ENCODE peak calls at places on chromosome 17, in six cellular contexts. One of them, this sample, is unnamed.

GRCh38 chr17:39823407-39824054 is 40.6 kb downstream of the IKZF3 start:
- DNase-seq in fibroblast of mammary gland: no peak
- DNase-seq in IMR-90: no peak
- DNase-seq in mesothelial cell of epicardium: no peak
- DNase-seq in WTC11: no peak
- DNase-seq in neural progenitor cell: peak; percentile 13
- DNase-seq in this sample: no peak

GRCh38 chr17:81741049-81741593 is 29.0 kb downstream of the SLC25A10 start:
- DNase-seq in neural progenitor cell: no peak
- DNase-seq in IMR-90: no peak
- DNase-seq in mesothelial cell of epicardium: no peak
- DNase-seq in fibroblast of mammary gland: no peak
- DNase-seq in WTC11: no peak
- DNase-seq in this sample: no peak

GRCh38 chr17:19354123-19354522 is 8.4 kb downstream of the B9D1 start:
- DNase-seq in fibroblast of mammary gland: peak; percentile 92
- DNase-seq in IMR-90: peak; percentile 94
- DNase-seq in mesothelial cell of epicardium: no peak
- DNase-seq in neural progenitor cell: no peak
- DNase-seq in WTC11: no peak
- DNase-seq in this sample: peak; percentile 81

GRCh38 chr17:41707803-41708669 is 4.1 kb upstream of the GAST start:
- DNase-seq in IMR-90: no peak
- DNase-seq in mesothelial cell of epicardium: no peak
- DNase-seq in fibroblast of mammary gland: no peak
- DNase-seq in WTC11: no peak
- DNase-seq in neural progenitor cell: no peak
- DNase-seq in this sample: no peak

GRCh38 chr17:13600475-13601316 is 1.0 kb downstream of the HS3ST3A1 start:
- DNase-seq in fibroblast of mammary gland: no peak
- DNase-seq in mesothelial cell of epicardium: no peak
- DNase-seq in IMR-90: peak; percentile 25
- DNase-seq in neural progenitor cell: peak; percentile 73
- DNase-seq in WTC11: peak; percentile 37
- DNase-seq in this sample: no peak

GRCh38 chr17:65054602-65055001 is 1.9 kb downstream of the GNA13 start:
- DNase-seq in WTC11: no peak
- DNase-seq in neural progenitor cell: no peak
- DNase-seq in mesothelial cell of epicardium: no peak
- DNase-seq in fibroblast of mammary gland: no peak
- DNase-seq in IMR-90: no peak
- DNase-seq in this sample: peak; percentile 28

GRCh38 chr17:19958023-19958422 is 19.6 kb downstream of the AKAP10 start:
- DNase-seq in mesothelial cell of epicardium: no peak
- DNase-seq in WTC11: no peak
- DNase-seq in neural progenitor cell: peak; percentile 31
- DNase-seq in IMR-90: peak; percentile 96
- DNase-seq in fibroblast of mammary gland: peak; percentile 76
- DNase-seq in this sample: peak; percentile 71

GRCh38 chr17:5958850-5959249 is 111.3 kb upstream of the WSCD1 start:
- DNase-seq in fibroblast of mammary gland: no peak
- DNase-seq in mesothelial cell of epicardium: no peak
- DNase-seq in IMR-90: no peak
- DNase-seq in neural progenitor cell: no peak
- DNase-seq in WTC11: no peak
- DNase-seq in this sample: no peak

GRCh38 chr17:81348097-81349055 is 46.9 kb upstream of the BAHCC1 start:
- DNase-seq in neural progenitor cell: no peak
- DNase-seq in IMR-90: no peak
- DNase-seq in mesothelial cell of epicardium: no peak
- DNase-seq in WTC11: no peak
- DNase-seq in fibroblast of mammary gland: no peak
- DNase-seq in this sample: no peak

GRCh38 chr17:81520021-81520894 is 7.7 kb upstream of the ACTG1 start:
- DNase-seq in WTC11: no peak
- DNase-seq in mesothelial cell of epicardium: no peak
- DNase-seq in IMR-90: no peak
- DNase-seq in fibroblast of mammary gland: no peak
- DNase-seq in neural progenitor cell: peak; percentile 7
- DNase-seq in this sample: no peak

GRCh38 chr17:35147313-35147982 is at the start of gene UNC45B:
- DNase-seq in fibroblast of mammary gland: no peak
- DNase-seq in neural progenitor cell: no peak
- DNase-seq in mesothelial cell of epicardium: no peak
- DNase-seq in WTC11: no peak
- DNase-seq in IMR-90: no peak
- DNase-seq in this sample: no peak

GRCh38 chr17:9959377-9959981 is 54.4 kb upstream of the RCVRN start:
- DNase-seq in WTC11: peak; percentile 83
- DNase-seq in mesothelial cell of epicardium: peak; percentile 41
- DNase-seq in fibroblast of mammary gland: peak; percentile 62
- DNase-seq in IMR-90: peak; percentile 49
- DNase-seq in neural progenitor cell: peak; percentile 87
- DNase-seq in this sample: peak; percentile 4
- TF ChIP-seq CTCF in WTC11: peak; percentile 48
- TF ChIP-seq CTCF in mesothelial cell of epicardium: peak; percentile 51
- TF ChIP-seq CTCF in fibroblast of mammary gland: peak; percentile 71
- TF ChIP-seq CTCF in IMR-90: peak; percentile 59
- TF ChIP-seq CTCF in neural progenitor cell: peak; percentile 82
- TF ChIP-seq CTCF in this sample: peak; percentile 35

GRCh38 chr17:28912281-28912937 is 9.5 kb upstream of the DHRS13 start:
- DNase-seq in WTC11: peak; percentile 32
- DNase-seq in mesothelial cell of epicardium: no peak
- DNase-seq in IMR-90: no peak
- DNase-seq in fibroblast of mammary gland: no peak
- DNase-seq in neural progenitor cell: no peak
- DNase-seq in this sample: no peak
- TF ChIP-seq CTCF in WTC11: peak; percentile 46
- TF ChIP-seq CTCF in mesothelial cell of epicardium: no peak
- TF ChIP-seq CTCF in IMR-90: peak; percentile 14
- TF ChIP-seq CTCF in fibroblast of mammary gland: peak; percentile 42
- TF ChIP-seq CTCF in neural progenitor cell: peak; percentile 32
- TF ChIP-seq CTCF in this sample: no peak

GRCh38 chr17:62179525-62180161 is 114.6 kb upstream of the MED13 start:
- DNase-seq in mesothelial cell of epicardium: no peak
- DNase-seq in WTC11: no peak
- DNase-seq in fibroblast of mammary gland: peak; percentile 72
- DNase-seq in neural progenitor cell: no peak
- DNase-seq in IMR-90: peak; percentile 50
- DNase-seq in this sample: peak; percentile 90
- TF ChIP-seq CTCF in mesothelial cell of epicardium: no peak
- TF ChIP-seq CTCF in WTC11: no peak
- TF ChIP-seq CTCF in fibroblast of mammary gland: no peak
- TF ChIP-seq CTCF in neural progenitor cell: no peak
- TF ChIP-seq CTCF in IMR-90: no peak
- TF ChIP-seq CTCF in this sample: peak; percentile 28

DNA sequence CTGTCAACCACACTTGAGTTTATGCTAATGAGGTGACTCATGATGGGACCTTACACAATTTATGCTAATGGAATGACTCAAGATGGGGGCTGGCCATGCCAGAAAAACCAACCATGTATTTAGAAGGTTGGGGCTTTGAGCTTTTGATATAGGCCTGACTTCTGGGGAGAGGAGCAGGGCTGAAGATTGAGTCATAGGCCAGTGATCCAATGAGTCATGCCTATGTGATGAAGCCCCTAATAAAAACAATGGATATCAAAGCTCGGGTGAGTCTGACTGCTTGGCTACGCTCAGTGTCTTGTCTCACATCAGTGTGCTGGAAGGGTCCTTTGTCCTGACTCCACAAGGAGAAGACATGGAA is 7.3 kb downstream of the MFSD6L start:
- DNase-seq in WTC11: no peak
- DNase-seq in neural progenitor cell: no peak
- DNase-seq in IMR-90: peak; percentile 51
- DNase-seq in mesothelial cell of epicardium: no peak
- DNase-seq in fibroblast of mammary gland: peak; percentile 90
- DNase-seq in this sample: peak; percentile 55
- TF ChIP-seq CTCF in WTC11: no peak
- TF ChIP-seq CTCF in neural progenitor cell: no peak
- TF ChIP-seq CTCF in IMR-90: no peak
- TF ChIP-seq CTCF in mesothelial cell of epicardium: no peak
- TF ChIP-seq CTCF in fibroblast of mammary gland: no peak
- TF ChIP-seq CTCF in this sample: no peak

DNA sequence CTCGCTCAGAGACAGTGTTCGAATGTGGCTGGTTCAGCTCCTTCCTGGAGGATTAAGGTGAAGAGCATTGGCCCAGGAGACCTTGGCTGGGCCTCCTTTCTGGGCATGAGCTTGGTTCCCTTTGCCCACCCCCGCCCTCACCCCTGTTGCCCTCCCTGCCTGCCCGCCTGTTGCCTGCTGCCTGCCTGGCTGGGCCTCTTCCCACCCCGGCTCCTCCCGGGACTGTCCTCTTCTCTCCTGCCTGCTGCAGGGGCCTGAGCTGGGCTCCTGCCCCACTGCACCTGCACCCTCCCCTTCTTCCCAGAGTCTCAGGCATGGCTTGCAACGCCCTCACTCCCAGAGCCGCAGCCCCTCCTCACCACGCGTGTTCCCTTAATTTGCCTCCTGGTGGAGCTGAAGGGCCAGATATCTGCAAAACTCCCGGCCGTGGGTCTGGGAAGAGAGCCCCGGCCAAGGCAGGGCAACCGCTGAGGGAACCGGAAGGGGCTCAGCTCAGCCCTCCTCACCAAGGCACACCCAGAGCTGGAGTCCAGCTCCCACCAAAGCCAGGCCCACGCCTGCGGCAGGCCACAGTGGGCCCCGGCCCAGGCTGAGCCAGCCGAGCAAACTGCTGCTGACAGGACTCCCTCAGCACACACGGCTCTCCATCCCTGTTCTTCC is 31.2 kb downstream of the MNT start:
- DNase-seq in WTC11: peak; percentile 64
- DNase-seq in neural progenitor cell: peak; percentile 62
- DNase-seq in IMR-90: no peak
- DNase-seq in mesothelial cell of epicardium: no peak
- DNase-seq in fibroblast of mammary gland: no peak
- DNase-seq in this sample: no peak
- TF ChIP-seq CTCF in WTC11: no peak
- TF ChIP-seq CTCF in neural progenitor cell: peak; percentile 37
- TF ChIP-seq CTCF in IMR-90: no peak
- TF ChIP-seq CTCF in mesothelial cell of epicardium: no peak
- TF ChIP-seq CTCF in fibroblast of mammary gland: no peak
- TF ChIP-seq CTCF in this sample: no peak

GRCh38 chr17:4592240-4593005 is 8.1 kb downstream of the SMTNL2 start:
- DNase-seq in IMR-90: no peak
- DNase-seq in mesothelial cell of epicardium: no peak
- DNase-seq in neural progenitor cell: no peak
- DNase-seq in fibroblast of mammary gland: no peak
- DNase-seq in WTC11: no peak
- DNase-seq in this sample: no peak

GRCh38 chr17:4591529-4591928 is 7.2 kb downstream of the SMTNL2 start:
- DNase-seq in mesothelial cell of epicardium: no peak
- DNase-seq in IMR-90: peak; percentile 53
- DNase-seq in neural progenitor cell: no peak
- DNase-seq in fibroblast of mammary gland: peak; percentile 49
- DNase-seq in WTC11: no peak
- DNase-seq in this sample: peak; percentile 34

GRCh38 chr17:4593021-4593797 is 8.9 kb downstream of the SMTNL2 start:
- DNase-seq in neural progenitor cell: peak; percentile 6
- DNase-seq in fibroblast of mammary gland: no peak
- DNase-seq in mesothelial cell of epicardium: no peak
- DNase-seq in WTC11: no peak
- DNase-seq in IMR-90: no peak
- DNase-seq in this sample: no peak

GRCh38 chr17:4596636-4597380 is 12.5 kb downstream of the SMTNL2 start:
- DNase-seq in WTC11: no peak
- DNase-seq in fibroblast of mammary gland: no peak
- DNase-seq in IMR-90: no peak
- DNase-seq in mesothelial cell of epicardium: no peak
- DNase-seq in neural progenitor cell: no peak
- DNase-seq in this sample: no peak

DNA sequence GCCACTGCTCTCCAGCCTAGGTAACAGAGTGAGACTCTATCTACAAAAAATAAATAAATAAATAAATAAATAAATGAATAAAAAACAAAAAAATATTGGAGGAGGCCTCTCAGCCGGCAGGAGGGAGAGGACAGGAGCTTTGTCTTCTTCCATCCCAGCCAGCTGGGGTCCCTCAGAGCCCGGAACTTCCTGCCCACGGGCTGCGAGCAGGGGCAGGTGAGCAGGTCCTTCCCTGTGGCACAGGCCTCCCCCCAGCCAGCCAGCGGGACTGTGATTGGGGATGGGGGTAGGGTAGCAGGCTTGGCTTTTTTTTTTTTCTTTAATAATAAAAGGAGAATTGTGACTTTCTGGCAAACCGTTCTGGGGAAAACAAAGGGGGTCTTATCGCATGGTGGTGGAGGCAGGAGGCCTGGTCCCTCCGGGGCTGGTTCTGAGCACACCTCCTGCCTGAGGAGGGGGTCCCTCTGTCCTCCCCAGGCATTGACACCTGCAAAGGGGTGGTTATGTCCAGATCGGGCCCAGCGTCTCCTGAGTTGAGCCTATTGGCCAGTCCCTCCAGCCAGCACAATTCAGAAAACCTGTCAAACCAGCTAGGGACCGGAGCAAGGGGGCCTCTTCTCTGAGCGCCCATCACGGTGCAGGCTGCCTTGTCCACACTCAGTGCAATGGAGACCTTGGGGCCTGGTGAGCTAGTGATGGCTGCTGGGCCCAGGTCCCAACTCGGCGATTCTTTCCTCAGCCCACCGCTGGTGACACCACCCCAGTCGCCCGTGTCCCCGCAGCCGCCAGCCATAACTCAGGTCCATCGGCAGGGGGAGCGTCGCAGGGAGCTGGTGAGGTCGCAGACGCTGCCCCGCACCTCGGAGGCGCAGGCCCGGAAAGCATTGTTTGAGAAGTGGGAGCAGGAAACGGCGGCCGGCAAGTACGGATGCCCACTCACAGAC is 10.3 kb downstream of the SMTNL2 start:
- DNase-seq in WTC11: peak; percentile 76
- DNase-seq in mesothelial cell of epicardium: no peak
- DNase-seq in IMR-90: no peak
- DNase-seq in fibroblast of mammary gland: no peak
- DNase-seq in neural progenitor cell: peak; percentile 85
- DNase-seq in this sample: peak; percentile 26
- TF ChIP-seq CTCF in WTC11: peak; percentile 55
- TF ChIP-seq CTCF in mesothelial cell of epicardium: peak; percentile 22
- TF ChIP-seq CTCF in IMR-90: no peak
- TF ChIP-seq CTCF in fibroblast of mammary gland: no peak
- TF ChIP-seq CTCF in neural progenitor cell: peak; percentile 60
- TF ChIP-seq CTCF in this sample: peak; percentile 44

GRCh38 chr17:74006366-74006765 is 197.1 kb upstream of the RPL38 start:
- DNase-seq in fibroblast of mammary gland: no peak
- DNase-seq in WTC11: no peak
- DNase-seq in IMR-90: no peak
- DNase-seq in mesothelial cell of epicardium: no peak
- DNase-seq in neural progenitor cell: no peak
- DNase-seq in this sample: no peak

GRCh38 chr17:74011963-74012362 is 191.5 kb upstream of the RPL38 start:
- DNase-seq in neural progenitor cell: no peak
- DNase-seq in WTC11: no peak
- DNase-seq in fibroblast of mammary gland: no peak
- DNase-seq in IMR-90: no peak
- DNase-seq in mesothelial cell of epicardium: no peak
- DNase-seq in this sample: no peak

GRCh38 chr17:74010903-74011302 is 192.6 kb upstream of the RPL38 start:
- DNase-seq in WTC11: no peak
- DNase-seq in mesothelial cell of epicardium: no peak
- DNase-seq in IMR-90: no peak
- DNase-seq in neural progenitor cell: peak; percentile 39
- DNase-seq in fibroblast of mammary gland: no peak
- DNase-seq in this sample: no peak

GRCh38 chr17:74005790-74006189 is 197.7 kb upstream of the RPL38 start:
- DNase-seq in fibroblast of mammary gland: no peak
- DNase-seq in mesothelial cell of epicardium: no peak
- DNase-seq in WTC11: no peak
- DNase-seq in neural progenitor cell: no peak
- DNase-seq in IMR-90: no peak
- DNase-seq in this sample: no peak

GRCh38 chr17:74008196-74008595 is 195.3 kb upstream of the RPL38 start:
- DNase-seq in WTC11: peak; percentile 46
- DNase-seq in neural progenitor cell: peak; percentile 59
- DNase-seq in IMR-90: no peak
- DNase-seq in mesothelial cell of epicardium: no peak
- DNase-seq in fibroblast of mammary gland: peak; percentile 10
- DNase-seq in this sample: no peak
- TF ChIP-seq CTCF in WTC11: no peak
- TF ChIP-seq CTCF in neural progenitor cell: peak; percentile 52
- TF ChIP-seq CTCF in IMR-90: no peak
- TF ChIP-seq CTCF in mesothelial cell of epicardium: no peak
- TF ChIP-seq CTCF in fibroblast of mammary gland: peak; percentile 33
- TF ChIP-seq CTCF in this sample: no peak